ENCODE peak calls at places on chromosomes 5 and 9, in four cellular contexts. M is NCI-H1105 treated with DMSO at 0.1 percent for 48 hours, C is hepatocyte, R is amygdala. T is an unnamed sample.

GRCh38 chr5:160048131-160048530 is 39.2 kb downstream of the TTC1 start:
- DNase-seq in M (no peak), R (no peak), C (no peak), T (no peak)

GRCh38 chr5:176916337-176916736 is 17.2 kb upstream of the HK3 start:
- DNase-seq in R (no peak), C (no peak), M (no peak), T (no peak)

GRCh38 chr9:118529210-118529609 is 825.0 kb downstream of the TLR4 start:
- DNase-seq in M (no peak), C (no peak), R (no peak), T (peak)

GRCh38 chr5:30698217-30698616 is 495.3 kb upstream of the CDH6 start:
- DNase-seq in R (no peak), C (no peak), M (no peak), T (no peak)

GRCh38 chr9:30258079-30258478 is 2126.4 kb upstream of the ACO1 start:
- DNase-seq in R (no peak), C (no peak), M (no peak), T (peak)

GRCh38 chr5:121189569-121190305 is 661.9 kb upstream of the FTMT start:
- DNase-seq in R (no peak), M (peak), C (peak), T (peak)

GRCh38 chr9:33273266-33273971 is 8.6 kb downstream of the CHMP5 start:
- DNase-seq in M (no peak), C (no peak), R (no peak), T (no peak)

GRCh38 chr9:117521293-117521692 is 106.4 kb upstream of the ASTN2 start:
- DNase-seq in M (no peak), C (no peak), R (no peak), T (no peak)

GRCh38 chr9:84375954-84376353 is 35.4 kb upstream of the SLC28A3 start:
- DNase-seq in C (no peak), M (no peak), R (no peak), T (no peak)

GRCh38 chr9:132708239-132708638 is 38.0 kb downstream of the GTF3C4 start:
- DNase-seq in R (no peak), M (no peak), C (no peak), T (no peak)

GRCh38 chr5:31886206-31886605 is 247.3 kb downstream of the PDZD2 start:
- DNase-seq in C (no peak), R (no peak), M (no peak), T (no peak)

GRCh38 chr9:108167136-108167900 is 677.7 kb upstream of the KLF4 start:
- DNase-seq in M (no peak), R (no peak), C (no peak), T (no peak)

GRCh38 chr9:131349522-131349880 is 44.4 kb upstream of the PRRC2B start:
- DNase-seq in R (no peak), M (no peak), C (no peak), T (no peak)

GRCh38 chr5:154097031-154097430 is 58.3 kb downstream of the MFAP3 start:
- DNase-seq in C (peak), M (no peak), R (no peak), T (no peak)

GRCh38 chr5:139180850-139181785 is 17.1 kb downstream of the SIL1 start:
- DNase-seq in M (peak), C (no peak), R (no peak), T (no peak)

GRCh38 chr9:8800196-8800595 is 1000.6 kb upstream of the DMAC1 start:
- DNase-seq in M (no peak), R (no peak), C (no peak), T (no peak)

GRCh38 chr9:109181284-109181683 is 14.2 kb upstream of the FRRS1L start:
- DNase-seq in C (no peak), M (no peak), R (no peak), T (peak)

GRCh38 chr5:76689321-76690026 is 26.5 kb upstream of the F2R start:
- DNase-seq in C (no peak), M (no peak), R (no peak), T (peak)

GRCh38 chr9:84736076-84736475 is 66.5 kb downstream of the NTRK2 start:
- DNase-seq in C (no peak), R (no peak), M (no peak), T (no peak)

GRCh38 chr5:178068293-178068692 is 45.0 kb upstream of the N4BP3 start:
- DNase-seq in M (peak), R (no peak), C (no peak), T (no peak)

GRCh38 chr5:136226401-136226800 is 33.4 kb upstream of the SMIM32 start:
- DNase-seq in C (no peak), M (no peak), R (no peak), T (no peak)

GRCh38 chr9:121909111-121909510 is 184.0 kb downstream of the TTLL11 start:
- DNase-seq in M (no peak), C (no peak), R (no peak), T (no peak)

GRCh38 chr5:181114284-181114843 is 16.6 kb downstream of the OR2V1 start:
- DNase-seq in M (no peak), C (no peak), R (no peak), T (no peak)

GRCh38 chr5:82639393-82640144 is 361.4 kb upstream of the RPS23 start:
- DNase-seq in M (no peak), R (no peak), C (no peak), T (no peak)

GRCh38 chr9:127128341-127129072 is 6.1 kb upstream of the ANGPTL2 start:
- DNase-seq in M (no peak), R (no peak), C (no peak), T (peak)

GRCh38 chr5:80915716-80916115 is 44.4 kb upstream of the RASGRF2 start:
- DNase-seq in C (no peak), M (no peak), R (no peak), T (no peak)

GRCh38 chr9:115946530-115946929 is 207.1 kb upstream of the PAPPA start:
- DNase-seq in C (peak), R (no peak), M (no peak), T (no peak)

GRCh38 chr9:96646081-96646991 is 8.8 kb downstream of the PRXL2C start:
- DNase-seq in R (no peak), M (no peak), C (no peak), T (no peak)

GRCh38 chr9:76415731-76416130 is 21.5 kb upstream of the RFK start:
- DNase-seq in R (no peak), M (peak), C (no peak), T (peak)